ENCODE peak calls at places on chromosome 10, in five cellular contexts. Y is HEK293T, F is NCI-H1092 treated with DMSO at 0.1 percent for 48 hours, U is head of caudate nucleus, P is EL. J is an unnamed sample.

GRCh38 chr10:17216217-17216900 is 11.7 kb upstream of the VIM start:
- DNase-seq in U (no peak), F (no peak), Y (no peak), P (peak; percentile 93), J (peak; percentile 36)

GRCh38 chr10:112202561-112203241 is 19.1 kb upstream of the GPAM start:
- DNase-seq in Y (no peak), P (peak; percentile 50), F (no peak), U (no peak), J (no peak)

GRCh38 chr10:116654816-116655215 is 34.1 kb downstream of the PNLIPRP2 start:
- DNase-seq in P (no peak), U (no peak), Y (peak; percentile 75), F (no peak), J (no peak)

GRCh38 chr10:103839867-103840746 is 15.3 kb downstream of the SH3PXD2A start:
- DNase-seq in F (peak; percentile 28), Y (no peak), U (no peak), P (no peak), J (peak; percentile 42)

GRCh38 chr10:132506711-132507466 is 30.7 kb upstream of the INPP5A start:
- DNase-seq in F (no peak), P (peak; percentile 38), Y (no peak), U (peak; percentile 12), J (peak; percentile 34)

GRCh38 chr10:51137741-51138529 is 63.6 kb downstream of the PRKG1 start:
- DNase-seq in U (no peak), P (peak; percentile 38), Y (no peak), F (no peak), J (no peak)

GRCh38 chr10:33955676-33956075 is 621.2 kb upstream of the NRP1 start:
- DNase-seq in F (no peak), Y (no peak), P (no peak), U (no peak), J (no peak)

GRCh38 chr10:117165557-117166419 is 27.7 kb upstream of the VAX1 start:
- DNase-seq in Y (peak; percentile 90), P (peak; percentile 49), U (peak; percentile 77), F (no peak), J (peak; percentile 45)

GRCh38 chr10:33114451-33114944 is 156.5 kb upstream of the ITGB1 start:
- DNase-seq in U (no peak), F (no peak), Y (no peak), P (peak; percentile 78), J (no peak)

GRCh38 chr10:63068246-63068645 is 64.9 kb upstream of the NRBF2 start:
- DNase-seq in U (no peak), P (no peak), Y (no peak), F (no peak), J (no peak)

GRCh38 chr10:38112159-38112558 is 18.0 kb downstream of the ZNF37A start:
- DNase-seq in U (no peak), Y (no peak), F (no peak), P (no peak), J (no peak)

GRCh38 chr10:23048191-23048590 is 47.2 kb upstream of the MSRB2 start:
- DNase-seq in Y (no peak), F (no peak), U (no peak), P (no peak), J (no peak)

GRCh38 chr10:15315286-15315685 is 55.8 kb downstream of the FAM171A1 start:
- DNase-seq in Y (no peak), U (no peak), F (no peak), P (no peak), J (no peak)

GRCh38 chr10:59880976-59881510 is 25.3 kb downstream of the CCDC6 start:
- DNase-seq in U (no peak), Y (no peak), P (no peak), F (no peak), J (no peak)

GRCh38 chr10:12902135-12902572 is 99.4 kb downstream of the CCDC3 start:
- DNase-seq in P (peak; percentile 50), Y (peak; percentile 64), F (peak; percentile 28), U (peak; percentile 68), J (peak; percentile 62)

GRCh38 chr10:103836776-103837344 is 18.5 kb downstream of the SH3PXD2A start:
- DNase-seq in F (no peak), U (no peak), Y (no peak), P (no peak), J (no peak)

GRCh38 chr10:13003004-13003403 is 1.5 kb upstream of the CCDC3 start:
- DNase-seq in F (no peak), Y (no peak), P (no peak), U (no peak), J (no peak)

GRCh38 chr10:64546073-64546472 is 1024.9 kb downstream of the REEP3 start:
- DNase-seq in P (no peak), Y (no peak), U (no peak), F (no peak), J (no peak)

GRCh38 chr10:5317547-5318107 is 47.1 kb upstream of the UCN3 start:
- DNase-seq in P (peak; percentile 90), U (no peak), Y (no peak), F (no peak), J (no peak)

GRCh38 chr10:103693070-103693811 is 162.1 kb downstream of the SH3PXD2A start:
- DNase-seq in Y (peak; percentile 61), P (peak; percentile 18), U (peak; percentile 78), F (no peak), J (no peak)

GRCh38 chr10:129097776-129098175 is 369.3 kb upstream of the MGMT start:
- DNase-seq in U (no peak), F (no peak), P (no peak), Y (no peak), J (no peak)

GRCh38 chr10:124735491-124736286 is 8.5 kb downstream of the FAM53B start:
- DNase-seq in F (no peak), P (no peak), U (no peak), Y (no peak), J (no peak)

GRCh38 chr10:114257488-114257887 is 18.4 kb downstream of the VWA2 start:
- DNase-seq in Y (no peak), U (no peak), P (no peak), F (no peak), J (no peak)

GRCh38 chr10:7350541-7351195 is 60.2 kb downstream of the SFMBT2 start:
- DNase-seq in P (no peak), F (no peak), Y (no peak), U (no peak), J (no peak)

GRCh38 chr10:43227911-43228782 is 38.7 kb downstream of the RASGEF1A start:
- DNase-seq in P (no peak), U (peak; percentile 9), F (no peak), Y (no peak), J (peak; percentile 2)

GRCh38 chr10:123150986-123151738 is 3.0 kb upstream of the BUB3 start:
- DNase-seq in P (peak; percentile 29), F (no peak), U (no peak), Y (no peak), J (peak; percentile 17)

GRCh38 chr10:132458595-132459251 is 61.7 kb downstream of the PWWP2B start:
- DNase-seq in Y (peak; percentile 89), P (peak; percentile 35), U (peak; percentile 81), F (no peak), J (peak; percentile 60)

GRCh38 chr10:78774999-78775711 is 293.6 kb upstream of the ZMIZ1 start:
- DNase-seq in Y (peak; percentile 32), U (peak; percentile 9), P (no peak), F (peak; percentile 16), J (peak; percentile 86)

GRCh38 chr10:20330246-20330645 is 514.0 kb downstream of the PLXDC2 start:
- DNase-seq in P (no peak), Y (no peak), F (no peak), U (no peak), J (no peak)

GRCh38 chr10:32332299-32332750 is 14.6 kb downstream of the EPC1 start:
- DNase-seq in F (no peak), U (no peak), Y (no peak), P (no peak), J (peak; percentile 60)

GRCh38 chr10:124665558-124665957 is 78.6 kb downstream of the FAM53B start:
- DNase-seq in P (peak; percentile 63), F (no peak), Y (no peak), U (no peak), J (no peak)

GRCh38 chr10:117720931-117721826 is 178.6 kb downstream of the EMX2 start:
- DNase-seq in U (no peak), F (no peak), Y (no peak), P (no peak), J (no peak)

GRCh38 chr10:79049931-79050895 is 18.6 kb upstream of the ZMIZ1 start:
- DNase-seq in U (peak; percentile 7), F (no peak), P (peak; percentile 43), Y (no peak), J (no peak)

GRCh38 chr10:3625959-3626751 is 158.9 kb downstream of the KLF6 start:
- DNase-seq in F (no peak), U (no peak), P (peak; percentile 91), Y (no peak), J (no peak)

GRCh38 chr10:97915346-97915745 is 65.7 kb downstream of the GOLGA7B start:
- DNase-seq in P (no peak), Y (no peak), F (no peak), U (no peak), J (no peak)

J was measured in body of pancreas.